ENCODE peak calls at places on chromosomes 2 and 18, in five cellular contexts. L is CD4-positive, CD25-positive, alpha-beta regulatory T cell; N is right atrium auricular region; H is SK-N-SH; G is HepG2. X is an unnamed sample.

GRCh38 chr18:5060543-5060942 is 136.5 kb downstream of the AKAIN1 start:
- DNase-seq in H (no peak), L (no peak), G (no peak), N (no peak), X (no peak)

GRCh38 chr18:67151366-67151765 is 365.2 kb downstream of the DSEL start:
- DNase-seq in G (no peak), H (no peak), N (no peak), L (no peak), X (no peak)

GRCh38 chr2:19287324-19287723 is 71.1 kb downstream of the OSR1 start:
- DNase-seq in G (no peak), H (no peak), N (no peak), L (no peak), X (no peak)

GRCh38 chr2:122643725-122644329 is 888.4 kb downstream of the TSN start:
- DNase-seq in H (peak; percentile 70), G (no peak), L (no peak), N (no peak), X (no peak)

GRCh38 chr18:55380574-55380973 is 207.4 kb downstream of the TCF4 start:
- DNase-seq in G (no peak), H (no peak), L (no peak), N (no peak), X (no peak)

GRCh38 chr2:65407240-65407639 is 25.2 kb downstream of the SPRED2 start:
- DNase-seq in N (no peak), G (no peak), L (peak; percentile 28), H (no peak), X (no peak)

GRCh38 chr18:3180325-3180724 is 39.4 kb downstream of the MYOM1 start:
- DNase-seq in G (no peak), L (no peak), N (no peak), H (no peak), X (no peak)

GRCh38 chr2:25127631-25128030 is 40.7 kb downstream of the POMC start:
- DNase-seq in G (no peak), H (no peak), N (no peak), L (no peak), X (no peak)

GRCh38 chr2:26735096-26735495 is 29.0 kb upstream of the SLC35F6 start:
- DNase-seq in N (no peak), L (no peak), H (peak; percentile 80), G (no peak), X (no peak)

GRCh38 chr2:15136639-15137038 is 424.5 kb downstream of the NBAS start:
- DNase-seq in G (no peak), L (no peak), N (no peak), H (no peak), X (no peak)

GRCh38 chr2:1641498-1641897 is 102.8 kb downstream of the PXDN start:
- DNase-seq in G (no peak), H (no peak), L (no peak), N (no peak), X (no peak)

GRCh38 chr2:227717687-227718567 is at the start of gene SLC19A3:
- DNase-seq in L (no peak), N (peak; percentile 94), G (peak; percentile 69), H (peak; percentile 86), X (peak; percentile 90)

GRCh38 chr2:172311921-172312345 is 115.5 kb upstream of the ITGA6 start:
- DNase-seq in H (no peak), N (peak; percentile 58), L (no peak), G (no peak), X (no peak)

GRCh38 chr18:22346342-22346967 is 71.3 kb downstream of the CTAGE1 start:
- DNase-seq in H (no peak), G (no peak), L (no peak), N (peak; percentile 85), X (peak; percentile 91)

GRCh38 chr18:22348521-22349316 is 69.0 kb downstream of the CTAGE1 start:
- DNase-seq in N (peak; percentile 89), L (no peak), H (no peak), G (no peak), X (peak; percentile 81)

GRCh38 chr18:22346968-22347611 is 70.6 kb downstream of the CTAGE1 start:
- DNase-seq in G (peak; percentile 5), H (no peak), L (no peak), N (peak; percentile 98), X (peak; percentile 93)

GRCh38 chr18:22349317-22349898 is 68.3 kb downstream of the CTAGE1 start:
- DNase-seq in G (no peak), H (no peak), L (no peak), N (no peak), X (no peak)

DNA sequence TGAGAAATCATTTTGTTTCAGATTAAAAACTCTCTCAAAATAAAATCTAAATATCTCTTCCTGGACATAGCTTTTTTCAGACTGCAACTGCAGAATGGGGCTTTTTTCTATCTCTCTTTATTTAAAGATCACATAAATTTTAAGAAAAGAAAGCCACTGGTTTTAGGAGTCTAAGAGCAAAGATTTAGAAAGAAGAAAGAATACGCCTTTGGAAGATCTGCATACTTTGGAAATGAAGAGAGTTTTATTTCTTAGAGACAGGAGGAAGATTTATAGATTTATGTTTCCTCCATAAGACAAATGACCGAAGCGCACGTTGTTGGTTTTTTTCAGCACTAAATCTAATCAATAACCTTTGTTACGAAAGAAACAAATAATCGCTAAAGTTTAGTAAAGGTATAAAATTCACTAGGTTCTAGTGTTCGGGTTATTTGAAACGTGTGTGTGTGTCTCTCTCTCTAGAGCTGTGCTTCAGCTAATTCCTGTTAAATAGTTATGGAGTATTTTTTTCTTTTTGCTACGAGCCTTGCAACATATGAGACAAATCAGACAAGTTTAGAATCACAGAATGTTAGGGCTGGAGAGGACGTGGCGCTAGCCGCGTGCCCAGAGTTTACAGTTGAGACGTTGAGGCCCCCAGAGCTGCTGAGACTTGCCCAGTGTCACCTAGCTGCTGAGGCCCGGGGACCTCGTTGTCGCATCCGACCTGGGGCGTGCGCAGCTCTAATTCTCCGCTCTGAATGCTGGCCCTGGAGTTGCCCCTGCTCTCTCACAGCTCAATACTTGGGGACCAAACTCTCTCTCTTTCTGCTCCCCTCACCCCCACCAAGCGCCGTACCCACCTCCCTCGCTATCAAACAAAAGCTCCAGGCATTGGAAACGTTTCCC is 69.8 kb downstream of the CTAGE1 start:
- DNase-seq in G (no peak), L (no peak), N (no peak), H (no peak), X (peak; percentile 49)
- H3K27me3 ChIP-seq in G (peaks cover 37% of the 10 kb centered on the region), L (peaks cover 16% of the 10 kb centered on the region), N (no peaks in the 10 kb centered on the region), H (peaks cover 90% of the 10 kb centered on the region), X (peaks cover 4% of the 10 kb centered on the region)

GRCh38 chr2:117997872-117998454 is 15.9 kb downstream of the CCDC93 start:
- DNase-seq in H (no peak), G (no peak), N (no peak), L (no peak), X (no peak)
- H3K27me3 ChIP-seq in H (no peaks in the 10 kb centered on the region), G (no peaks in the 10 kb centered on the region), N (no peaks in the 10 kb centered on the region), L (no peaks in the 10 kb centered on the region), X (no peaks in the 10 kb centered on the region)

GRCh38 chr2:66433695-66433944 is 1.3 kb upstream of the MEIS1 start:
- DNase-seq in L (no peak), H (no peak), N (no peak), G (no peak), X (no peak)
- H3K27me3 ChIP-seq in L (peaks cover 44% of the 10 kb centered on the region), H (no peaks in the 10 kb centered on the region), N (no peaks in the 10 kb centered on the region), G (peaks cover 11% of the 10 kb centered on the region), X (peaks cover 12% of the 10 kb centered on the region)

GRCh38 chr2:21003572-21004180 is 40.2 kb downstream of the APOB start:
- DNase-seq in L (no peak), N (no peak), G (no peak), H (no peak), X (no peak)

GRCh38 chr2:21004181-21004572 is 39.7 kb downstream of the APOB start:
- DNase-seq in L (no peak), G (no peak), H (no peak), N (no peak), X (no peak)

GRCh38 chr2:21005700-21006422 is 38.0 kb downstream of the APOB start:
- DNase-seq in G (no peak), H (no peak), L (no peak), N (no peak), X (no peak)

GRCh38 chr2:21006423-21007128 is 37.3 kb downstream of the APOB start:
- DNase-seq in N (no peak), G (no peak), L (no peak), H (no peak), X (no peak)

GRCh38 chr2:21005111-21005699 is 38.7 kb downstream of the APOB start:
- DNase-seq in G (no peak), L (no peak), H (no peak), N (no peak), X (no peak)
- H3K27me3 ChIP-seq in G (no peaks in the 10 kb centered on the region), L (peaks cover 1% of the 10 kb centered on the region), H (no peaks in the 10 kb centered on the region), N (no peaks in the 10 kb centered on the region), X (peaks cover 4% of the 10 kb centered on the region)

X was measured in small intestine.